ENCODE peak calls at places on chromosome 21, in eight cellular contexts. S, Y, D, F, U, T, W and H are unnamed samples.

GRCh38 chr21:39004776-39005605 is 178.3 kb downstream of the PSMG1 start:
- DNase-seq in W (peak; percentile 26), Y (peak; percentile 48), F (no peak), D (no peak), U (peak; percentile 58), S (no peak), T (no peak), H (peak; percentile 61)

GRCh38 chr21:40466893-40467483 is 380.0 kb downstream of the DSCAM start:
- DNase-seq in D (no peak), W (no peak), F (no peak), Y (peak; percentile 62), S (no peak), T (no peak), U (no peak), H (no peak)

GRCh38 chr21:17585875-17586450 is 26.7 kb downstream of the BTG3 start:
- DNase-seq in T (peak; percentile 9), D (peak; percentile 20), S (peak; percentile 52), F (no peak), W (peak; percentile 62), Y (peak; percentile 53), U (peak; percentile 74), H (peak; percentile 72)

GRCh38 chr21:25039461-25040380 is 567.6 kb downstream of the MRPL39 start:
- DNase-seq in D (no peak), Y (no peak), T (no peak), F (no peak), W (peak; percentile 5), S (no peak), U (no peak), H (no peak)

GRCh38 chr21:38807481-38807880 is 1.8 kb downstream of the ETS2 start:
- DNase-seq in S (no peak), Y (no peak), T (no peak), F (no peak), U (peak; percentile 49), W (no peak), D (no peak), H (no peak)

GRCh38 chr21:16588433-16588860 is 858.7 kb downstream of the USP25 start:
- DNase-seq in T (no peak), W (peak; percentile 84), S (peak; percentile 39), F (no peak), Y (peak; percentile 87), D (peak; percentile 92), U (peak; percentile 92), H (peak; percentile 75)

GRCh38 chr21:25385912-25386474 is 221.3 kb downstream of the MRPL39 start:
- DNase-seq in T (no peak), U (peak; percentile 71), S (peak; percentile 52), Y (peak; percentile 86), F (no peak), W (peak; percentile 77), D (peak; percentile 28), H (peak; percentile 62)

GRCh38 chr21:29829514-29830255 is 110.1 kb downstream of the GRIK1 start:
- DNase-seq in D (no peak), Y (no peak), S (no peak), F (no peak), U (no peak), W (no peak), T (no peak), H (no peak)

GRCh38 chr21:44702973-44703730 is 6.2 kb downstream of the KRTAP10-12 start:
- DNase-seq in W (peak; percentile 6), Y (no peak), D (no peak), U (no peak), S (no peak), F (no peak), T (no peak), H (no peak)

GRCh38 chr21:39105341-39105765 is 77.9 kb downstream of the PSMG1 start:
- DNase-seq in F (no peak), Y (no peak), S (no peak), T (no peak), D (no peak), W (peak; percentile 26), U (no peak), H (no peak)

GRCh38 chr21:46619846-46620245 is 15.0 kb upstream of the S100B start:
- DNase-seq in T (no peak), F (no peak), U (no peak), D (no peak), S (no peak), W (peak; percentile 15), Y (no peak), H (no peak)